ENCODE peak calls at places on chromosomes 11 and 22, in ten cellular contexts. T is RPMI8226; F is stimulated activated CD4-positive, alpha-beta T cell treated with anti-CD3 and anti-CD28 coated beads, Interleukin-12 subunit alpha, Interleukin-12 subunit beta, amount 100 ng/mL, for 48 hours; X is Panc1; I is fibroblast of the aortic adventitia; A is cardiac fibroblast; E is lung; H is stromal cell of bone marrow; M is breast epithelium; L is hippocampal formation. R is an unnamed sample.

GRCh38 chr11:119373917-119374631 is 7.4 kb downstream of the USP2 start:
- DNase-seq in T (peak), F (peak), X (peak), I (peak), A (peak), E (peak), H (peak), M (no peak), L (peak), R (no peak)

GRCh38 chr11:9681583-9682372 is 17.9 kb downstream of the SWAP70 start:
- DNase-seq in T (no peak), F (no peak), X (no peak), I (no peak), A (no peak), E (no peak), H (no peak), M (no peak), L (no peak), R (no peak)

GRCh38 chr22:34475886-34476285 is 555.6 kb upstream of the LARGE1 start:
- DNase-seq in T (no peak), F (no peak), X (no peak), I (no peak), A (no peak), E (no peak), H (no peak), M (no peak), L (no peak), R (no peak)

GRCh38 chr22:50530857-50531545 is 1.2 kb upstream of the TYMP start:
- DNase-seq in T (peak), F (peak), X (no peak), I (peak), A (peak), E (peak), H (peak), M (peak), L (no peak), R (no peak)

GRCh38 chr11:124499711-124500110 is 43.7 kb downstream of the OR8B12 start:
- DNase-seq in T (no peak), F (no peak), X (no peak), I (no peak), A (no peak), E (no peak), H (no peak), M (no peak), L (no peak), R (no peak)

GRCh38 chr11:95345651-95346050 is 114.6 kb upstream of the SESN3 start:
- DNase-seq in T (no peak), F (no peak), X (no peak), I (no peak), A (no peak), E (no peak), H (no peak), M (no peak), L (no peak), R (no peak)

GRCh38 chr11:111961389-111962300 is 24.5 kb downstream of the DIXDC1 start:
- DNase-seq in T (no peak), F (no peak), X (no peak), I (no peak), A (no peak), E (no peak), H (no peak), M (no peak), L (no peak), R (no peak)

GRCh38 chr22:37032535-37033460 is 13.3 kb downstream of the MPST start:
- DNase-seq in T (no peak), F (no peak), X (no peak), I (peak), A (peak), E (peak), H (no peak), M (peak), L (no peak), R (no peak)

GRCh38 chr22:48749555-48750227 is 1078.0 kb downstream of the BRD1 start:
- DNase-seq in T (no peak), F (no peak), X (no peak), I (no peak), A (no peak), E (peak), H (no peak), M (no peak), L (no peak), R (no peak)

GRCh38 chr22:22870577-22871398 is 16.8 kb upstream of the IGLL5 start:
- DNase-seq in T (no peak), F (no peak), X (no peak), I (no peak), A (no peak), E (no peak), H (no peak), M (no peak), L (no peak), R (no peak)

GRCh38 chr11:126753990-126754389 is 246.6 kb downstream of the KIRREL3 start:
- DNase-seq in T (no peak), F (no peak), X (no peak), I (no peak), A (no peak), E (no peak), H (no peak), M (no peak), L (no peak), R (no peak)

GRCh38 chr11:18495703-18496102 is 31.0 kb downstream of the TSG101 start:
- DNase-seq in T (no peak), F (no peak), X (no peak), I (peak), A (no peak), E (no peak), H (no peak), M (no peak), L (no peak), R (no peak)

GRCh38 chr22:23698673-23699235 is 7.9 kb downstream of the RGL4 start:
- DNase-seq in T (no peak), F (no peak), X (no peak), I (no peak), A (no peak), E (no peak), H (no peak), M (no peak), L (no peak), R (no peak)

GRCh38 chr11:100833276-100833675 is 146.2 kb downstream of the ARHGAP42 start:
- DNase-seq in T (no peak), F (no peak), X (no peak), I (no peak), A (no peak), E (no peak), H (no peak), M (no peak), L (no peak), R (no peak)

GRCh38 chr11:117020873-117021564 is 77.2 kb downstream of the SIK3 start:
- DNase-seq in T (no peak), F (no peak), X (no peak), I (no peak), A (no peak), E (no peak), H (no peak), M (no peak), L (no peak), R (no peak)

GRCh38 chr11:87421422-87421821 is 383.7 kb downstream of the TMEM135 start:
- DNase-seq in T (peak), F (peak), X (peak), I (peak), A (peak), E (peak), H (peak), M (no peak), L (peak), R (peak)

GRCh38 chr22:26399288-26399687 is 29.8 kb upstream of the ASPHD2 start:
- DNase-seq in T (no peak), F (no peak), X (no peak), I (peak), A (peak), E (no peak), H (no peak), M (no peak), L (no peak), R (no peak)

GRCh38 chr11:67022341-67022933 is 497 bp upstream of the SYT12 start:
- DNase-seq in T (no peak), F (no peak), X (no peak), I (peak), A (peak), E (no peak), H (no peak), M (peak), L (no peak), R (no peak)

GRCh38 chr11:3942160-3942955 is 86.9 kb downstream of the STIM1 start:
- DNase-seq in T (no peak), F (no peak), X (no peak), I (no peak), A (no peak), E (no peak), H (no peak), M (no peak), L (no peak), R (no peak)

GRCh38 chr22:43867839-43868652 is 5.7 kb upstream of the SULT4A1 start:
- DNase-seq in T (peak), F (no peak), X (no peak), I (peak), A (peak), E (no peak), H (peak), M (no peak), L (no peak), R (no peak)

GRCh38 chr11:123560001-123560400 is 94.4 kb downstream of the SCN3B start:
- DNase-seq in T (peak), F (no peak), X (no peak), I (peak), A (peak), E (no peak), H (peak), M (no peak), L (peak), R (no peak)

GRCh38 chr11:31480930-31481329 is 28.5 kb downstream of the IMMP1L start:
- DNase-seq in T (no peak), F (no peak), X (no peak), I (no peak), A (no peak), E (no peak), H (no peak), M (no peak), L (no peak), R (no peak)

GRCh38 chr11:108891909-108892511 is 227.1 kb downstream of the DDX10 start:
- DNase-seq in T (no peak), F (no peak), X (no peak), I (no peak), A (no peak), E (no peak), H (no peak), M (no peak), L (no peak), R (no peak)

GRCh38 chr11:93291146-93291545 is 39.4 kb upstream of the DEUP1 start:
- DNase-seq in T (no peak), F (no peak), X (no peak), I (no peak), A (no peak), E (no peak), H (no peak), M (no peak), L (no peak), R (no peak)

R was measured in brain pericyte.